ENCODE peak calls at places on chromosomes 3 and 15, in nine cellular contexts. T is cardiac fibroblast, N is AG10803, W is glutamatergic neuron, E is AG04449, Q is natural killer cell, Z is hepatocyte, V is fibroblast of mammary gland, I is sigmoid colon. G is an unnamed sample.
A peak's percentile ranks its signal among the peaks of the same experiment; 100 is the strongest.

GRCh38 chr15:29651476-29652072 is 170.7 kb downstream of the TJP1 start:
- DNase-seq in T (no peak), N (no peak), W (no peak), E (no peak), Q (no peak), Z (no peak), V (no peak), I (no peak), G (peak; percentile 20)

GRCh38 chr3:21705769-21706168 is 45.2 kb downstream of the ZNF385D start:
- DNase-seq in T (peak; percentile 85), N (peak; percentile 86), W (no peak), E (no peak), Q (no peak), Z (no peak), V (peak; percentile 98), I (no peak), G (no peak)

GRCh38 chr3:13149331-13150203 is 76.3 kb upstream of the IQSEC1 start:
- DNase-seq in T (no peak), N (no peak), W (no peak), E (no peak), Q (no peak), Z (no peak), V (no peak), I (peak; percentile 50), G (no peak)

GRCh38 chr15:49986326-49986725 is 132.7 kb downstream of the ATP8B4 start:
- DNase-seq in T (no peak), N (peak; percentile 15), W (no peak), E (no peak), Q (no peak), Z (no peak), V (no peak), I (no peak), G (no peak)

GRCh38 chr3:177196473-177197040 is 725 bp downstream of the TBL1XR1 start:
- DNase-seq in T (peak; percentile 51), N (peak; percentile 50), W (peak; percentile 39), E (no peak), Q (peak; percentile 31), Z (peak; percentile 49), V (peak; percentile 37), I (peak; percentile 71), G (peak; percentile 61)

GRCh38 chr15:52289629-52290081 is 5.9 kb downstream of the MYO5C start:
- DNase-seq in T (no peak), N (no peak), W (no peak), E (no peak), Q (no peak), Z (no peak), V (no peak), I (no peak), G (no peak)

GRCh38 chr15:51737538-51738305 is at the start of gene LYSMD2:
- DNase-seq in T (peak; percentile 43), N (peak; percentile 49), W (peak; percentile 59), E (no peak), Q (peak; percentile 52), Z (peak; percentile 61), V (peak; percentile 44), I (peak; percentile 89), G (peak; percentile 75)

GRCh38 chr3:15521573-15521965 is at the start of gene COLQ:
- DNase-seq in T (no peak), N (no peak), W (no peak), E (no peak), Q (no peak), Z (no peak), V (no peak), I (no peak), G (peak; percentile 22)

GRCh38 chr3:11582123-11582968 is 61.4 kb downstream of the VGLL4 start:
- DNase-seq in T (peak; percentile 80), N (peak; percentile 92), W (no peak), E (no peak), Q (no peak), Z (peak; percentile 82), V (peak; percentile 88), I (peak; percentile 90), G (peak; percentile 56)

GRCh38 chr3:126522363-126522788 is 1.6 kb upstream of the CHST13 start:
- DNase-seq in T (peak; percentile 58), N (peak; percentile 44), W (peak; percentile 80), E (no peak), Q (peak; percentile 45), Z (peak; percentile 78), V (peak; percentile 47), I (peak; percentile 71), G (peak; percentile 78)

GRCh38 chr3:188435266-188435665 is 281.3 kb downstream of the LPP start:
- DNase-seq in T (no peak), N (no peak), W (no peak), E (no peak), Q (no peak), Z (no peak), V (no peak), I (no peak), G (no peak)
- TF ChIP-seq CTCF in T (no peak), N (no peak), W (no peak), E (no peak), Q (no peak), Z (no peak), V (no peak), I (no peak), G (no peak)

GRCh38 chr15:57486807-57487206 is 104.9 kb upstream of the MYZAP start:
- DNase-seq in T (no peak), N (no peak), W (no peak), E (no peak), Q (no peak), Z (no peak), V (no peak), I (no peak), G (no peak)
- TF ChIP-seq CTCF in T (no peak), N (no peak), W (no peak), E (no peak), Q (no peak), Z (no peak), V (no peak), I (no peak), G (no peak)

GRCh38 chr15:33679065-33679464 is 289.2 kb upstream of the CHRM5 start:
- DNase-seq in T (no peak), N (no peak), W (no peak), E (no peak), Q (no peak), Z (no peak), V (peak; percentile 8), I (no peak), G (no peak)

GRCh38 chr15:33675246-33675645 is 293.1 kb upstream of the CHRM5 start:
- DNase-seq in T (peak; percentile 53), N (peak; percentile 46), W (no peak), E (no peak), Q (no peak), Z (peak; percentile 25), V (peak; percentile 62), I (no peak), G (no peak)

GRCh38 chr15:33680336-33680735 is 288.0 kb upstream of the CHRM5 start:
- DNase-seq in T (no peak), N (no peak), W (no peak), E (no peak), Q (no peak), Z (no peak), V (no peak), I (no peak), G (no peak)

GRCh38 chr15:33678606-33679005 is 289.7 kb upstream of the CHRM5 start:
- DNase-seq in T (no peak), N (no peak), W (no peak), E (no peak), Q (no peak), Z (no peak), V (no peak), I (no peak), G (no peak)
- TF ChIP-seq CTCF in T (no peak), N (no peak), W (no peak), E (no peak), Q (no peak), Z (no peak), V (no peak), I (no peak), G (no peak)

GRCh38 chr15:61151791-61152190 is 77.3 kb downstream of the RORA start:
- DNase-seq in T (no peak), N (no peak), W (no peak), E (no peak), Q (no peak), Z (no peak), V (no peak), I (no peak), G (no peak)

GRCh38 chr15:61157933-61158332 is 71.2 kb downstream of the RORA start:
- DNase-seq in T (peak; percentile 6), N (peak; percentile 38), W (no peak), E (no peak), Q (no peak), Z (no peak), V (peak; percentile 83), I (peak; percentile 86), G (no peak)

GRCh38 chr15:61159901-61160300 is 69.2 kb downstream of the RORA start:
- DNase-seq in T (no peak), N (no peak), W (no peak), E (no peak), Q (no peak), Z (no peak), V (no peak), I (no peak), G (no peak)

DNA sequence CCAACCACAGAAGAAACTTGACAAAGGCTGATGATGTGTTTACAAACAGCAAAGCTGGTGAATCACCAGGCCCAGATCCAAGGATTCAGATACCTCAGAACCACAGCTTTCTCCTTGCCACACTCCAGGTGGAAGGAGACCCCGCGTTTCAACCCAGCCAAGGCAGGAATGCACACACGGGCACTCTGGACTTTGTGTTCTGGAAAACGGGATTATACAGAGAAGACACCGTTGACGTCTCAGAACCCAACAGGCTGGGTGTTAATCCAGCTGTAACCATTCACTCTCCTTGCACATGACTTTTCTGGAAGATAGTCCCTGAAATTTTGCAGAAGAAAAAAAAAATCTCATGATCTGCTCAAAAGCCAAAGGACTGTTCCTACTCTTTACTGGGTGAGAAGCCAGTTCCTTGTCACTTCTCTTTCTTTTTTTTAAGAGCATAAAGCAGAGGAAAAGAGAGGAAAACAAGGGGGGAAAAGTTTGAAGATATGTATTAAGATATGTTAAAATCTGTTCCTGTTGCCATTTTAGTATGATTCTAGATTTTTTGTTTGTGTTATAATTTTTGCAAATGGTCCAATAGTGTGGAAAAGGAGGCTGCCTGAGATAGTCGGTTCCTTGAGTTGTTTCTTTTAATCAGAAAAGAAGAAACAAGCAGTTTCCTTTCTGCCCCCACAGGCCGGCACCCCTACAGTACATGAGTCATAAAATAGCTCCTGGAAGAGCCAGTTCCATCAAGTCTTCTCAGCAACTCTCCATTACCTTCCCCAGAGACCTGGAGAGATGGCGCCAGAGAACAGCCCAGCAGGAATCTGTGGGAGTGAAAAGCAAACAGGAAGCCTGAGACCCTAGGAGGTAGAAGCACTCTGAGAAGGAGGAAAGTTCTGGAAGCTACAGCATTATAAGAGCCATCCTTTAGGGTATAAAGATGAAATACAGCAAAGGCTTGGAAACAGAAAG is 73.1 kb downstream of the RORA start:
- DNase-seq in T (peak; percentile 68), N (peak; percentile 41), W (no peak), E (no peak), Q (no peak), Z (peak; percentile 27), V (peak; percentile 89), I (peak; percentile 86), G (no peak)
- TF ChIP-seq CTCF in T (no peak), N (no peak), W (no peak), E (no peak), Q (no peak), Z (no peak), V (peak; percentile 10), I (no peak), G (no peak)

DNA sequence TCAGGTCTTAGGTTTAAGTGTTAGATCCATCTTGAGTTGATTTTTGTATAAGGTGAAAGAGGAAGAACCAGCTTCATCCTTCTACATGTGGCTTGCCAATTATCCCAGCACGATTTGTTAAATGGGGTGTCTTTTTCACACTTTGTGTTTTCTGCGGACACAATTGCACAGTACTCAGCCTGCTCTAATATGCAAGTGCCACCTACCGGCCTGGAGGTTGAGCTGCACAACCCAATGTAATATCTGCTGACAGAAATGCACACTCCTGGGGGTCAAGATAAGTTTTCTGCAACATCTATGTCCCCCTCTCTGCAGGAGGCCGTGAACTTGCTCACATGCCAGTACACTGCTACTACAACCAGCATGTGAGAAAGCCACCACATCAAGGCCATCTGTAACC is 791.9 kb upstream of the ROBO1 start:
- DNase-seq in T (no peak), N (no peak), W (no peak), E (no peak), Q (no peak), Z (no peak), V (no peak), I (no peak), G (no peak)
- TF ChIP-seq CTCF in T (no peak), N (no peak), W (no peak), E (no peak), Q (no peak), Z (no peak), V (no peak), I (no peak), G (no peak)

G was measured in nephron progenitor cell.